ENCODE peak calls at places on chromosomes 1 and 21, in four cellular contexts. F is uterus; G is stimulated activated CD4-positive, alpha-beta T cell treated with anti-CD3 and anti-CD28 coated beads, Interleukin-12 subunit alpha, Interleukin-12 subunit beta, amount 100 ng/mL, for 4 hours; I is germinal center. Z is an unnamed sample.

GRCh38 chr21:43921979-43922945 is 57.2 kb downstream of the AGPAT3 start:
- DNase-seq in F (no peak), G (peak; percentile 63), I (peak; percentile 21), Z (peak; percentile 45)

GRCh38 chr1:70063861-70064260 is 141.5 kb downstream of the LRRC40 start:
- DNase-seq in F (no peak), G (no peak), I (no peak), Z (no peak)

GRCh38 chr1:155324717-155325595 is 4.3 kb downstream of the RUSC1 start:
- DNase-seq in F (peak; percentile 64), G (no peak), I (peak; percentile 47), Z (peak; percentile 40)

GRCh38 chr21:28991861-28992525 is 684 bp downstream of the LTN1 start:
- DNase-seq in F (no peak), G (no peak), I (peak; percentile 5), Z (no peak)

GRCh38 chr21:33687634-33688033 is 45.3 kb downstream of the ITSN1 start:
- DNase-seq in F (no peak), G (no peak), I (no peak), Z (no peak)

GRCh38 chr1:88163187-88163586 is 520.9 kb upstream of the PKN2 start:
- DNase-seq in F (no peak), G (no peak), I (no peak), Z (no peak)

GRCh38 chr21:35120631-35121180 is 71.6 kb upstream of the RUNX1 start:
- DNase-seq in F (no peak), G (no peak), I (no peak), Z (no peak)

GRCh38 chr1:3483801-3484444 is 29.5 kb downstream of the ARHGEF16 start:
- DNase-seq in F (no peak), G (peak; percentile 48), I (peak; percentile 65), Z (no peak)

GRCh38 chr1:207868252-207868768 is 42.6 kb downstream of the CD34 start:
- DNase-seq in F (peak; percentile 53), G (no peak), I (peak; percentile 21), Z (no peak)

GRCh38 chr1:248611883-248612282 is 14.4 kb upstream of the OR2T10 start:
- DNase-seq in F (no peak), G (no peak), I (no peak), Z (no peak)

GRCh38 chr1:58824753-58825389 is 41.0 kb upstream of the JUN start:
- DNase-seq in F (peak; percentile 37), G (no peak), I (no peak), Z (no peak)

Z was measured in kidney glomerular epithelial cell.